ENCODE peak calls at places on chromosome 5, in five cellular contexts. B is ascending aorta, C is DND-41, Z is iPS-NIHi11, M is foreskin fibroblast. S is an unnamed sample.

GRCh38 chr5:139711067-139711851 is 63.1 kb downstream of the CXXC5 start:
- DNase-seq in B (no peak), C (peak; percentile 92), Z (peak; percentile 73), M (no peak), S (peak; percentile 27)

GRCh38 chr5:17089690-17090089 is 127.7 kb upstream of the BASP1 start:
- DNase-seq in B (no peak), C (no peak), Z (no peak), M (peak; percentile 47), S (no peak)

GRCh38 chr5:171711631-171712030 is 74.0 kb upstream of the SMIM23 start:
- DNase-seq in B (no peak), C (no peak), Z (no peak), M (no peak), S (no peak)

GRCh38 chr5:121949885-121950284 is 11.9 kb upstream of the SRFBP1 start:
- DNase-seq in B (no peak), C (peak; percentile 68), Z (peak; percentile 39), M (peak; percentile 35), S (peak; percentile 33)

GRCh38 chr5:131514316-131515275 is 120.4 kb downstream of the RAPGEF6 start:
- DNase-seq in B (no peak), C (peak; percentile 46), Z (no peak), M (no peak), S (peak; percentile 61)

GRCh38 chr5:158777647-158778368 is 321.9 kb downstream of the EBF1 start:
- DNase-seq in B (no peak), C (no peak), Z (no peak), M (peak; percentile 16), S (no peak)

GRCh38 chr5:36442352-36442751 is 140.7 kb upstream of the RANBP3L start:
- DNase-seq in B (no peak), C (no peak), Z (no peak), M (no peak), S (no peak)

GRCh38 chr5:143495823-143496275 is 92.4 kb upstream of the NR3C1 start:
- DNase-seq in B (no peak), C (no peak), Z (no peak), M (peak; percentile 62), S (peak; percentile 36)

GRCh38 chr5:65707663-65708062 is 14.2 kb downstream of the SGTB start:
- DNase-seq in B (no peak), C (no peak), Z (no peak), M (no peak), S (no peak)

GRCh38 chr5:177958696-177959095 is 37.3 kb downstream of the PROP1 start:
- DNase-seq in B (no peak), C (no peak), Z (peak; percentile 73), M (no peak), S (no peak)

GRCh38 chr5:43227655-43228054 is 35.6 kb downstream of the NIM1K start:
- DNase-seq in B (no peak), C (no peak), Z (peak; percentile 56), M (peak; percentile 27), S (no peak)

GRCh38 chr5:140567136-140567818 is 2.6 kb downstream of the SLC35A4 start:
- DNase-seq in B (no peak), C (no peak), Z (no peak), M (no peak), S (no peak)

GRCh38 chr5:61916621-61917620 is 389.1 kb upstream of the KIF2A start:
- DNase-seq in B (no peak), C (no peak), Z (no peak), M (no peak), S (no peak)

GRCh38 chr5:130724658-130725057 is 440.4 kb downstream of the HINT1 start:
- DNase-seq in B (no peak), C (no peak), Z (no peak), M (no peak), S (no peak)

GRCh38 chr5:127754259-127754658 is 51.1 kb downstream of the CCDC192 start:
- DNase-seq in B (no peak), C (no peak), Z (no peak), M (no peak), S (no peak)

GRCh38 chr5:158925314-158925713 is 174.4 kb downstream of the EBF1 start:
- DNase-seq in B (no peak), C (no peak), Z (no peak), M (no peak), S (no peak)

GRCh38 chr5:36948650-36949049 is 72.1 kb downstream of the NIPBL start:
- DNase-seq in B (no peak), C (no peak), Z (no peak), M (no peak), S (no peak)

GRCh38 chr5:134526483-134527155 is 1.1 kb downstream of the JADE2 start:
- DNase-seq in B (no peak), C (peak; percentile 89), Z (peak; percentile 70), M (peak; percentile 65), S (peak; percentile 64)

GRCh38 chr5:1521671-1522600 is 1.8 kb downstream of the LPCAT1 start:
- DNase-seq in B (no peak), C (peak; percentile 5), Z (no peak), M (peak; percentile 88), S (no peak)

GRCh38 chr5:180007582-180007981 is 64.0 kb downstream of the RNF130 start:
- DNase-seq in B (no peak), C (peak; percentile 71), Z (peak; percentile 31), M (no peak), S (peak; percentile 86)

GRCh38 chr5:140325486-140325885 is 20.9 kb downstream of the HBEGF start:
- DNase-seq in B (no peak), C (no peak), Z (no peak), M (no peak), S (no peak)

GRCh38 chr5:6586647-6587042 is 46.2 kb downstream of the NSUN2 start:
- DNase-seq in B (no peak), C (no peak), Z (no peak), M (no peak), S (no peak)

GRCh38 chr5:153067869-153068268 is 422.6 kb upstream of the GRIA1 start:
- DNase-seq in B (no peak), C (no peak), Z (no peak), M (no peak), S (no peak)

GRCh38 chr5:107636555-107636954 is 34.2 kb downstream of the EFNA5 start:
- DNase-seq in B (no peak), C (no peak), Z (no peak), M (no peak), S (peak; percentile 16)

GRCh38 chr5:78899922-78900362 is 85.2 kb downstream of the ARSB start:
- DNase-seq in B (no peak), C (no peak), Z (peak; percentile 65), M (peak; percentile 38), S (peak; percentile 60)

GRCh38 chr5:175715627-175716522 is 58.0 kb downstream of the HRH2 start:
- DNase-seq in B (no peak), C (no peak), Z (no peak), M (no peak), S (no peak)